ENCODE peak calls at places on chromosomes 1 and 21, in eight cellular contexts. L is right lobe of liver, K is heart left ventricle, Y is body of pancreas, C is HCT116, O is HepG2, H is IMR-90, J is GM12878. W is an unnamed sample.

GRCh38 chr1:178241837-178242236 is 147.9 kb downstream of the RASAL2 start:
- ATAC-seq in L (no peak), K (no peak), Y (no peak), C (no peak), O (no peak), H (no peak), J (peak), W (no peak)

GRCh38 chr1:7253988-7254587 is 468.8 kb downstream of the CAMTA1 start:
- ATAC-seq in L (no peak), K (no peak), Y (no peak), C (no peak), O (no peak), H (no peak), J (no peak), W (no peak)

GRCh38 chr1:27154469-27154990 is 395 bp downstream of the SLC9A1 start:
- ATAC-seq in L (no peak), K (no peak), Y (no peak), C (peak), O (peak), H (peak), J (peak), W (no peak)

GRCh38 chr1:73593379-73593778 is 604.6 kb downstream of the LRRIQ3 start:
- ATAC-seq in L (no peak), K (no peak), Y (peak), C (no peak), O (no peak), H (no peak), J (no peak), W (peak)

GRCh38 chr1:64173300-64173940 is 30.0 kb upstream of the UBE2U start:
- ATAC-seq in L (no peak), K (no peak), Y (peak), C (no peak), O (no peak), H (no peak), J (no peak), W (no peak)

GRCh38 chr1:183339556-183340167 is 78.5 kb downstream of the NMNAT2 start:
- ATAC-seq in L (no peak), K (no peak), Y (no peak), C (no peak), O (no peak), H (no peak), J (no peak), W (no peak)

GRCh38 chr1:10825592-10825991 is 29.1 kb upstream of the CASZ1 start:
- ATAC-seq in L (no peak), K (no peak), Y (no peak), C (peak), O (no peak), H (no peak), J (no peak), W (no peak)

GRCh38 chr1:43962324-43962723 is 7.5 kb upstream of the DPH2 start:
- ATAC-seq in L (no peak), K (no peak), Y (no peak), C (no peak), O (no peak), H (no peak), J (no peak), W (no peak)

GRCh38 chr1:162726539-162726938 is 64.0 kb upstream of the HSD17B7 start:
- ATAC-seq in L (no peak), K (no peak), Y (no peak), C (no peak), O (peak), H (no peak), J (no peak), W (no peak)

GRCh38 chr1:8477199-8477982 is 159.5 kb downstream of the SLC45A1 start:
- ATAC-seq in L (no peak), K (no peak), Y (no peak), C (no peak), O (no peak), H (peak), J (peak), W (peak)

GRCh38 chr1:167612583-167612982 is 17.4 kb upstream of the RCSD1 start:
- ATAC-seq in L (no peak), K (no peak), Y (no peak), C (no peak), O (no peak), H (no peak), J (no peak), W (no peak)

GRCh38 chr1:228207851-228208821 is at the start of gene OBSCN:
- ATAC-seq in L (no peak), K (peak), Y (no peak), C (no peak), O (no peak), H (no peak), J (no peak), W (no peak)

GRCh38 chr21:42865361-42866160 is 13.8 kb downstream of the WDR4 start:
- ATAC-seq in L (peak), K (peak), Y (no peak), C (no peak), O (no peak), H (no peak), J (no peak), W (peak)

GRCh38 chr1:243325305-243325890 is 69.6 kb downstream of the SDCCAG8 start:
- ATAC-seq in L (peak), K (no peak), Y (no peak), C (peak), O (peak), H (peak), J (peak), W (no peak)

GRCh38 chr1:95255826-95256225 is 21.8 kb downstream of the RWDD3 start:
- ATAC-seq in L (no peak), K (no peak), Y (no peak), C (no peak), O (no peak), H (no peak), J (no peak), W (no peak)

GRCh38 chr1:246591958-246592357 is 25.7 kb downstream of the CNST start:
- ATAC-seq in L (no peak), K (no peak), Y (no peak), C (no peak), O (no peak), H (no peak), J (peak), W (no peak)

GRCh38 chr1:164912290-164912689 is 353.3 kb downstream of the PBX1 start:
- ATAC-seq in L (no peak), K (peak), Y (no peak), C (no peak), O (no peak), H (no peak), J (no peak), W (no peak)

GRCh38 chr21:30839304-30839703 is 9.7 kb upstream of the KRTAP7-1 start:
- ATAC-seq in L (peak), K (no peak), Y (peak), C (peak), O (peak), H (no peak), J (peak), W (no peak)

DNA sequence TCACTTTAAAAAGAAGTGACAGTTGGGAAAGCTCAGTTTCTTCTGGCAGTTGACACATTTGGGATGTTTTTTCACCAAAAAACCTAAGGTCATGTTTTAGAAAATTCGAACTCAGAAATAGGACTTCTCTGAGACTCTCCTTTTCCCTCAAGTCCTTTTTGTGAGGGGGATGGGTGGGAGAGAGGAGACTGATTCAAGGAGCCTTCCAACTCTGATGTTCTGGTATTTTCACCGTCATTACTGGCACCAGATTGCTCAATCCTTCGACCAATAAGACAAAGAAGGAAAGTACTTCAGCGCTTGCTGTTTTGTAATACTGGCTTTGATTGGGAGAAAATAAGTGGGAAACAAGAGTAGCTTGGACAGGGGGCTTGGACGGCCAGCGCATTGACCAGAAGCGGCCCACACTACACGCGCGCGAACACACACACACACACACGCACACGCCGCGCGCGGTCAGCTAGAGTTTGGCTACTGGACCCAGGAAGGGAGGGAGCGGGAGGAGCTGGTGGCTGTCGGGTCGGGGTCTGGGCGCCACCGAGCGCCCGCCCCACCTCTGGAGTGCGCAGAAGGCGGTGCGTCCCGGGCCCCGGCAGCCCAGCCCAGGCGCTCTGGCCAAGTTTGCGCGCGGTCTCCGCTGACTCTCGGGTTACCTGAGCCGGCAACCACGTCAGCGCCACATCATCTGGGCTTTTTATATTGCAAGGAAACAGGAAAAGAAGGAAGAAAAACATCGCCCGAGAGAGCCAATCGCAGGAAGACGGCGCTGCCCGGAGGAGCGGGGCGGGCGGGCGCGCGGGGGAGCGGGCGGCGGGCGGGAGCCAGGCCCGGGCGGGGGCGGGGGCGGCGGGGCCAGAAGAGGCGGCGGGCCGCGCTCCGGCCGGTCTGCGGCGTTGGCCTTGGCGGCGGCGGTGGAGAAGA is at the start of gene KCNK1:
- ATAC-seq in L (peak), K (peak), Y (peak), C (peak), O (no peak), H (peak), J (peak), W (peak)
- TF ChIP-seq POLR2A in L (peak), K (no peak), Y (peak), C (peak), O (no peak), H (no peak), J (no peak), W (no peak)

DNA sequence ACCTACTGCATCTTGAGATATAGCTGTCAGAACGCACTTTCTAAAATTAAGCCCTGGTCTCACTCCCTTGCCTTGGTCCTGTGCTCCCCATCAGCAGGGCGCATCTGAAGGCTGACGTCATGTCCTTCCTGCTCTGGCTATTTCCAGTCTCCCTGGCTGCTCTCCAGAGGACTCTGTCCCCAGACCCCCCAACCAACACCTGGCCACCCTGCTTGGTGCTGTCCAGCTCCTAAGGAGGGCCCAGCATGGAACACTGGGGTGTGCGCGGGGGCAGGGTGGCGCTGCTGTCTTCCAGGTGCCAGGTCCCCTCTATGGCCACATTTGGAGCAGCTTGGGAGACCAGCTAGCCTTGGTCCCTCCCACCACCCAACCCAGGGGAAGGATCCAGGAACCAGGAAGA is 8.3 kb downstream of the TNNT2 start:
- ATAC-seq in L (no peak), K (peak), Y (no peak), C (no peak), O (no peak), H (no peak), J (no peak), W (no peak)
- H3K4me3 ChIP-seq in L (no peak), K (no peak), Y (no peak), C (no peak), O (no peak), H (no peak), J (no peak), W (no peak)

DNA sequence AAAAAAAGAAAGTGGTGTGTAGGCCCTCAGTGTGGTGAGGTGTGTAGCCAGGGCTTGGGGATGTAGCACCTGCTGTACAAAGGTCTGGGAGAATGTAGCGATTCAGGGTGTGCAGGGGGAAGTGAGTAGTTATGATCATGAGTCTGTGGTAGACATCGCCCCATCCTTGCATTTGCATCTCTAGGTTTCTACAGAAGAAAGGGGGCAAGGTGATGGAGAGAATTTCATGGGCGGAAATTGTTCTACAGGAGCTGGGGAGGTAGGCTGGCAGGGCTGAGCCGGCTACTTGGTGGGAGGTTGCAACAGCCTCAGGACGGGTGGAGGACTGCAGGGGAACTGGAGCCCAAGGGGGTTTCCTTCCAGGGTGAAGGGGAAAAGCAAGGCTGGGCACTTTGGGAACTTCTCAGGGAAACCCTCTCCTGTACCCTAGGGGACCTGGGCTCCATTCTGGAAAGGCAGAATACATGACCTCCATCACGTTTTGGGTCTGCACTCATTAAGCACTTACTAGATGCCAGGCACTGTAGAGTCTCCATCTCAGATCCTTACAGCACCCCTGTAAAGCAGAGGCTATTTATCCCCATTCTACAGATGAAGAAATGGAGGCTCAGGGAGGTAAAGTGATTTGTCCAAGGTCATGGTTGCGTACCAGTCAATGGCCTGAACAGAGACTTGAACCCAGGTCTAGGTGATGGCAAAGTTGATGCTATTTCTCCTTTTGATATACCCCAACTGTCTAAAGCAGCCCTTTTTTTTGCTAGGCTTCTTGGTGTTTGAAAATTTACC is 14.5 kb upstream of the TNFRSF1B start:
- ATAC-seq in L (no peak), K (no peak), Y (no peak), C (no peak), O (no peak), H (no peak), J (peak), W (no peak)
- TF ChIP-seq POLR2A in L (no peak), K (no peak), Y (no peak), C (no peak), O (no peak), H (no peak), J (peak), W (no peak)

DNA sequence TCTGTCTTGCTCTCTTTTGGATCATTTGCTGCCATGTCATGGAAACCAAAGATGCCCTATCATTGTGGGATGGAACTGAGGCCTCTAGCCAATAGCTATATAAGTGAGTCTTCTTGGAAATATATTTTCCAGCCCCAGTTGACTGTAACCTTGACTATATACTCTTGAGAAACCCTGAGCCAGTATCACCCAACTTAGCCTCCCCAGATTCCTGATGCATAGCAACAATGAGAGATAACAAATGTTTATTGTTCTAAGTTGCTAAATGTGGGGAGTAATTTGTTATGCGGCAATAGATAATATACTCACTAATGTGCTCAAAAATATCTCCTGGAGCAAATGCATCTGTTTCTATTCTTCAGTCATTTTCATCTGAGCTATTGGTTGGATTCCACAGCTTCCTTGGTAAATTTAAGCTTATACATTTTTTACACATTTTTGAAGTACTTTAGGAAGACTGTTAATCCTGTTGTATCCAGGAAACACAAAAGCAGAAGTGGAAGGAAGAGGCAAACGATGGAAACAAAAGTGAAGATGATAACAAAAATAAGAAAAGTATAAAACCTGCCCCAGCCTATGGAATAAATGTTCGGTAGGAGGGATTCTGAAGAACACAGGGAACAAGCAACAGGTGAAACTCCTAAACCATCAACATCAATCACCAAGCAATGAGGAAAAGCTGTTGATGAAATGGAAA is 6.3 kb upstream of the SRRM1 start:
- ATAC-seq in L (no peak), K (no peak), Y (no peak), C (no peak), O (no peak), H (no peak), J (no peak), W (no peak)
- H3K4me3 ChIP-seq in L (no peak), K (no peak), Y (no peak), C (no peak), O (no peak), H (no peak), J (no peak), W (no peak)

GRCh38 chr1:151147685-151148084 is 1.3 kb upstream of the SEMA6C start:
- ATAC-seq in L (peak), K (no peak), Y (no peak), C (no peak), O (peak), H (no peak), J (no peak), W (no peak)

GRCh38 chr1:151146072-151146415 is 387 bp downstream of the SEMA6C start:
- ATAC-seq in L (no peak), K (peak), Y (peak), C (no peak), O (peak), H (peak), J (peak), W (peak)

GRCh38 chr1:151145158-151146071 is 1.0 kb downstream of the SEMA6C start:
- ATAC-seq in L (no peak), K (peak), Y (peak), C (no peak), O (no peak), H (no peak), J (no peak), W (no peak)

GRCh38 chr1:151147132-151147503 is 687 bp upstream of the SEMA6C start:
- ATAC-seq in L (peak), K (peak), Y (no peak), C (no peak), O (peak), H (no peak), J (no peak), W (peak)

GRCh38 chr1:151146416-151147131 is at the start of gene SEMA6C:
- ATAC-seq in L (peak), K (peak), Y (peak), C (peak), O (peak), H (peak), J (peak), W (peak)
- TF ChIP-seq POLR2A in L (peak), K (peak), Y (peak), C (no peak), O (peak), H (peak), J (peak), W (peak)

GRCh38 chr1:109394591-109395281 is 3.0 kb downstream of the SORT1 start:
- ATAC-seq in L (no peak), K (no peak), Y (no peak), C (no peak), O (no peak), H (no peak), J (no peak), W (no peak)
- H3K4me3 ChIP-seq in L (no peak), K (no peak), Y (no peak), C (no peak), O (peak), H (no peak), J (no peak), W (peak)

GRCh38 chr21:46458315-46459023 is at the start of gene DIP2A:
- ATAC-seq in L (peak), K (peak), Y (peak), C (peak), O (peak), H (peak), J (peak), W (peak)
- TF ChIP-seq POLR2A in L (peak), K (peak), Y (peak), C (peak), O (peak), H (peak), J (peak), W (peak)

DNA sequence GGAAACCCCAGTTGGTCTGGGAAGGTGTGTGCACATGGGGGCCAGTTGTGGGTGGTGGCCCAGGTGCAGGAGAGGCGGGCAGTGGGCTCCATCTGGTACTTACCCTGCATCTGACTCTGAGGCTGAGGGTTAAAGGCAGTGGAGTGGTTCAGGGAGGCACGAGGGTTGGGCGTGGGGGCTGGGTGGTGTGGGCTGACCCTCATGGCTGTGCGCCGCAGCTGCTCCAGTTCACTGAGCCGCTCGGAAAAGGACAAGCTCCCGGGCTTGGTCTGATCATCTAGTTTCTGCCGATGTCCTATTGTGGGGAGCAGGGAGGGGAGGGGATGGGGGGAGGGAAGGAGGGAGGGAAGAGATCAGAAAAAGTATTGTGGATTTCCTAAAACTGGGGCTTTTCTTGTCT is 165.5 kb downstream of the CLIC6 start:
- ATAC-seq in L (no peak), K (no peak), Y (no peak), C (no peak), O (no peak), H (no peak), J (no peak), W (no peak)
- H3K4me3 ChIP-seq in L (no peak), K (no peak), Y (no peak), C (no peak), O (no peak), H (no peak), J (no peak), W (no peak)

W was measured in gastroesophageal sphincter.